ENCODE peak calls at places on chromosomes 5 and 9, in nine cellular contexts. E, G, Y, F, C, M, R, B and Q are unnamed samples.

GRCh38 chr9:134215709-134216448 is 51.5 kb upstream of the RNU6ATAC start:
- DNase-seq in B (peak; percentile 40), C (peak; percentile 49), E (no peak), F (peak; percentile 92), Y (no peak), G (peak; percentile 11), M (peak; percentile 61), R (no peak), Q (peak; percentile 52)

GRCh38 chr5:78353520-78353919 is 6.9 kb upstream of the SCAMP1 start:
- DNase-seq in B (no peak), G (no peak), E (no peak), M (no peak), C (no peak), R (no peak), F (no peak), Y (no peak), Q (no peak)

GRCh38 chr9:2727966-2728613 is 10.8 kb downstream of the KCNV2 start:
- DNase-seq in Y (no peak), F (peak; percentile 71), C (peak; percentile 48), G (peak; percentile 52), R (no peak), B (no peak), M (peak; percentile 89), E (peak; percentile 43), Q (peak; percentile 88)

GRCh38 chr9:131310833-131311554 is 21.5 kb downstream of the PLPP7 start:
- DNase-seq in M (no peak), Y (no peak), B (peak; percentile 64), R (no peak), G (no peak), F (no peak), C (no peak), E (peak; percentile 18), Q (no peak)

GRCh38 chr5:71587709-71588532 is 781 bp downstream of the MCCC2 start:
- DNase-seq in C (no peak), G (no peak), F (no peak), E (peak; percentile 36), R (no peak), B (no peak), Y (peak; percentile 13), M (no peak), Q (no peak)

GRCh38 chr5:172740483-172741205 is 30.4 kb downstream of the DUSP1 start:
- DNase-seq in M (peak; percentile 91), E (no peak), G (peak; percentile 94), F (peak; percentile 93), R (peak; percentile 89), C (peak; percentile 81), Y (no peak), B (no peak), Q (peak; percentile 97)

GRCh38 chr5:9207820-9208418 is 338.0 kb downstream of the SEMA5A start:
- DNase-seq in R (no peak), G (peak; percentile 45), E (peak; percentile 66), Y (no peak), F (peak; percentile 69), B (no peak), C (no peak), M (peak; percentile 81), Q (peak; percentile 77)

GRCh38 chr5:66616495-66617222 is 20.5 kb downstream of the MAST4 start:
- DNase-seq in E (no peak), F (no peak), C (no peak), M (no peak), R (no peak), B (no peak), G (no peak), Y (no peak), Q (no peak)

DNA sequence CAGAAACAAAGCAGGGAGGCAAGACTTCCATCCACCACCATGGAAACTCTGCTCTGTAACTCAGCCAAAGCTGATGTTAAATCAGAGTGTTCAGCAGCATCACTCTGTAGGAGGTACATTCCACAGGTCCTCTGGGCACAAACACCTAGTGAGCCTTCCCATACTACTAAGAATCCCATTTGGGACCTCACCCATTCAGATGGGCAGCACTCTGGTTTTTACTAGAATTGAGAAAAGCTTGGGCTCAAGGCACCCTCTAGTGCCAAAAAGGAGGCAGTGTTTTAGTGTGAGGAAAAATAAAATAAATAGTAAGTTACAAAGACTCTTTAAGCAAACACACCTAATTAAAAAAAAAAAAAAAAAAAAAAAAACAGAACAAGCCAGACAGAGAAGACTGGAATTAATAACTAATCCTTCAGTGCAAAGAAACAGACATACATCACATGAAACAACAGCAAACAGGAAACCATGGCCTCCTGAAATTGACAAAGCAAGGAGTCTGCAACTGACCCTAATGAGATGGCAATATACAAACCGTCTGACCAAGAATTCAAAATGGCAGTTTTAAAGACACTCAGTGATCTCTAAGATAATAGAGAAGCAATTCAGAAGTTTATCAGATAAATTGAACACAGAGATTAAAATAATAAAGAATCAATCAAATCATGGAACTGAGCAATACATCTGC is 159.5 kb downstream of the GNA14 start:
- DNase-seq in G (no peak), B (no peak), C (no peak), F (peak; percentile 20), E (peak; percentile 45), R (no peak), M (peak; percentile 66), Y (peak; percentile 18), Q (peak; percentile 61)
- TF ChIP-seq CTCF in G (peak; percentile 60), B (no peak), C (peak; percentile 63), F (peak; percentile 61), E (peak; percentile 62), R (peak; percentile 66), M (peak; percentile 67), Y (no peak), Q (peak; percentile 78)

DNA sequence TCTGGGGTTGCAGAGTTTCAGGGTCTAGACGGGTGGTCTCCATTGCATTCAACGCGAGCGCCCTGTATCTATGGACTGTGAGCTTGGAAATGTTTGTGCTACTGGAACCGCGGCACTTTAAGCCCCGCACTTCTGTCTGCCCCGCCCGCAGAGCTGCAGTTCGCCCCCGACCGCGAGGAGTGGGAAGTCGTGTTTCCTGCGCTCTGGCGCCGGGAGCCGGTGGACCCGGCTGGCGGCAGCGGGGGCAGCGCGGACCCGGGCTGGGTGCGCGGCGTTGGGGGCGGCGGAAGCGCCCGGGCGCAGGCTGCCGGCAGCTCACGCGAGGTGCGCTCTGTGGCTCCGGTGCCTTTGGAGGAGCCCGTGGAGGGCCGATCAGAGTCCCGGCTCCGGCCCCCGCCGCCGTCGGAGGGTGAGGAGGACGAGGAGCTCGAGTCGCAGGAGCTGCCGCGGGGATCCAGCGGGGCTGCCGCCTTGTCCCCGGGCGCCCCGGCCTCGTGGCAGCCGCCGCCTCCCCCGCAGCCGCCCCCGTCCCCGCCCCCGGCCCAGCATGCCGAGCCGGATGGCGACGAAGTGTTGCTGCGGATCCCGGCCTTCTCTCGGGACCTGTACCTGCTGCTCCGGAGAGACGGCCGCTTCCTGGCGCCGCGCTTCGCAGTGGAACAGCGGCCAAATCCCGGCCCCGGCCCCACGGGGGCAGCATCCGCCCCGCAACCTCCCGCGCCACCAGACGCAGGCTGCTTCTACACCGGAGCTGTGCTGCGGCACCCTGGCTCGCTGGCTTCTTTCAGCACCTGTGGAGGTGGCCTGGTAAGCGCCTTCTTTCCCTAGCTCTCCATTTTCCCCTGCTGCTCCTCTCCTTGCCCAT is 1.1 kb downstream of the ADAMTS19 start:
- DNase-seq in M (peak; percentile 7), C (no peak), R (no peak), B (peak; percentile 59), Y (peak; percentile 80), E (peak; percentile 80), F (no peak), G (peak; percentile 36), Q (peak; percentile 9)
- TF ChIP-seq CTCF in M (peak; percentile 22), C (peak; percentile 5), R (no peak), B (no peak), Y (no peak), E (peak; percentile 58), F (no peak), G (no peak), Q (peak; percentile 21)

GRCh38 chr5:81749186-81749561 is 1.7 kb downstream of the SSBP2 start:
- DNase-seq in M (peak; percentile 52), Y (no peak), E (peak; percentile 22), G (no peak), C (no peak), R (no peak), F (no peak), B (no peak), Q (peak; percentile 13)

GRCh38 chr5:81747030-81747429 is 3.9 kb downstream of the SSBP2 start:
- DNase-seq in E (no peak), C (no peak), F (no peak), G (no peak), Y (no peak), B (no peak), M (no peak), R (no peak), Q (no peak)

GRCh38 chr5:81749562-81750307 is 1.2 kb downstream of the SSBP2 start:
- DNase-seq in B (peak; percentile 70), C (no peak), Y (peak; percentile 60), E (peak; percentile 80), G (no peak), R (no peak), M (peak; percentile 23), F (peak; percentile 17), Q (peak; percentile 22)

GRCh38 chr5:81750308-81751008 is 439 bp downstream of the SSBP2 start:
- DNase-seq in E (peak; percentile 56), B (no peak), Y (no peak), G (no peak), C (no peak), F (no peak), M (no peak), R (no peak), Q (no peak)

DNA sequence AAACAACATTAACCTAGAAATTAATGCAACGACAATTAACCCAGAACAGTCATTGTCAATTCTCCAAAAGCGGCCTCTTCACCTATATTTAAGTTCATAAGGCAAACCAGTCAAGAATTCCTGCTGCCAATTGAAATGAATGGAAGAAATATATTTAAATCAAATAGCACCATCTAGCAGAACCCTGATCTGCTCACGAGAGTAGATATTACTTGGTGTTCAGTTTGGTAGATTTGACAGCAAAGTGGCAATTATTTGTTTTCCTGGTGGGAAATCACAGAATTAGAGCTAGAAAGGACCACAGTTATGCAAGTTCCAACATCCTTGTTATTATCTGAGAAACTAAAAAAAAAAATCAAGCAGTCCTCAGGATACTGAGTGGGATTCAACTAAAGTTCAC is 2.3 kb downstream of the SSBP2 start:
- DNase-seq in R (no peak), F (no peak), B (no peak), G (no peak), E (no peak), C (no peak), Y (no peak), M (peak; percentile 12), Q (peak; percentile 31)
- TF ChIP-seq CTCF in R (no peak), F (no peak), B (no peak), G (no peak), E (no peak), C (no peak), Y (no peak), M (no peak), Q (peak; percentile 17)

GRCh38 chr5:178554311-178554710 is 35.9 kb downstream of the COL23A1 start:
- DNase-seq in B (no peak), E (no peak), G (no peak), F (no peak), Y (no peak), M (no peak), C (no peak), R (no peak), Q (no peak)

GRCh38 chr5:178551059-178551458 is 39.1 kb downstream of the COL23A1 start:
- DNase-seq in E (no peak), G (peak; percentile 7), F (peak; percentile 36), C (no peak), Y (no peak), M (peak; percentile 40), B (no peak), R (no peak), Q (peak; percentile 62)

GRCh38 chr5:178553517-178553916 is 36.7 kb downstream of the COL23A1 start:
- DNase-seq in M (no peak), F (no peak), C (no peak), R (no peak), B (no peak), G (no peak), Y (no peak), E (no peak), Q (no peak)

GRCh38 chr5:178548751-178549150 is 41.4 kb downstream of the COL23A1 start:
- DNase-seq in F (no peak), M (peak; percentile 40), B (no peak), E (no peak), Y (no peak), R (no peak), G (peak; percentile 7), C (no peak), Q (no peak)

DNA sequence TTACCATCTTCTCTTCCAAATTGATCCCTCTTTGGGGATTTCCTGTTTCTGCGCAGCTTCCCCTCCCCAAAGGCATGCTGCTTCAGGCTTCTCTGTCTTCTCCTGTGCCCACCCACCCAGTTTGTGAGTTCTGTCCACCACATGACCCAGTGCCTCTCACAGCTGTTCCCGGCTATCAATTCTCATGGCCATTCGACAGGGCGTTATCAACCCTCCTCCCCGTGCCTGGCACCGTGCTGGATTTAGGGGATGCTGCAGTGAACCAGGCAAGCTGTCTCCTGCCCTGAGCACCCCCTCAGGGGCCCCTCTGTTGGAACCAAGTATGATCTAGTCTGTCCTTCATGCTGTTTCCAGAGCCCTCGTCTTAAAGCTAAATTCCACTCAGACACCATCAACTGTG is 38.7 kb downstream of the COL23A1 start:
- DNase-seq in M (no peak), B (no peak), E (no peak), R (no peak), G (no peak), F (no peak), C (no peak), Y (no peak), Q (no peak)
- TF ChIP-seq CTCF in M (no peak), B (no peak), E (no peak), R (no peak), G (no peak), F (no peak), C (no peak), Y (no peak), Q (no peak)